ENCODE peak calls at places on chromosome 1, in seven cellular contexts. Z is Daoy; P is GM13976; X is fibroblast of villous mesenchyme; N is GM18507; B is stimulated activated CD4-positive, alpha-beta T cell treated with anti-CD3 and anti-CD28 coated beads, TNF-alpha, amount 100 ng/mL, for 48 hours; G is pancreas. L is an unnamed sample.
A peak's percentile ranks its signal among the peaks of the same experiment; 100 is the strongest.

GRCh38 chr1:99814373-99814900 is 35.7 kb upstream of the AGL start:
- DNase-seq in G (no peak), X (no peak), N (no peak), P (no peak), B (no peak), Z (no peak), L (no peak)

GRCh38 chr1:84809023-84809422 is 84.0 kb downstream of the LPAR3 start:
- DNase-seq in B (no peak), P (no peak), N (no peak), Z (no peak), G (no peak), X (no peak), L (no peak)

GRCh38 chr1:38454749-38455441 is 404.7 kb downstream of the RRAGC start:
- DNase-seq in Z (no peak), G (no peak), B (no peak), P (no peak), N (no peak), X (no peak), L (no peak)

GRCh38 chr1:100960098-100960497 is 64.2 kb downstream of the SLC30A7 start:
- DNase-seq in P (no peak), Z (no peak), N (no peak), G (no peak), X (no peak), B (no peak), L (no peak)

GRCh38 chr1:245361056-245361455 is 206.3 kb downstream of the KIF26B start:
- DNase-seq in B (no peak), X (no peak), N (no peak), G (no peak), Z (no peak), P (no peak), L (no peak)

GRCh38 chr1:184861755-184862336 is 107.2 kb upstream of the EDEM3 start:
- DNase-seq in B (no peak), X (no peak), P (no peak), G (peak; percentile 67), N (no peak), Z (no peak), L (no peak)

GRCh38 chr1:209808059-209808494 is 2.1 kb upstream of the IRF6 start:
- DNase-seq in G (no peak), B (no peak), X (peak; percentile 85), Z (peak; percentile 97), N (no peak), P (no peak), L (no peak)

GRCh38 chr1:14923400-14924011 is 230.0 kb upstream of the TMEM51 start:
- DNase-seq in B (no peak), X (no peak), N (no peak), P (no peak), G (no peak), Z (peak; percentile 10), L (no peak)

GRCh38 chr1:184270556-184270955 is 116.3 kb upstream of the C1orf21 start:
- DNase-seq in Z (peak; percentile 19), P (no peak), N (no peak), G (no peak), B (no peak), X (no peak), L (no peak)

GRCh38 chr1:234915923-234916675 is 212.5 kb downstream of the TOMM20 start:
- DNase-seq in Z (no peak), N (no peak), X (peak; percentile 95), P (no peak), B (no peak), G (no peak), L (no peak)

L was measured in T-helper 22 cell.